ENCODE peak calls at places on chromosomes 4 and X, in seven cellular contexts. I, L, X, B, H, W and S are unnamed samples.

GRCh38 chr4:107665001-107665400 is 55.0 kb downstream of the PAPSS1 start:
- DNase-seq in I (no peak), L (no peak), X (peak; percentile 25), B (no peak), H (no peak), W (no peak), S (no peak)

GRCh38 chr4:25235401-25235800 is 1.6 kb downstream of the PI4K2B start:
- DNase-seq in I (no peak), L (no peak), X (no peak), B (no peak), H (no peak), W (no peak), S (no peak)

GRCh38 chr4:16001484-16001858 is 38.5 kb upstream of the FGFBP2 start:
- DNase-seq in I (peak; percentile 27), L (no peak), X (peak; percentile 80), B (peak; percentile 31), H (peak; percentile 33), W (peak; percentile 75), S (peak; percentile 64)

GRCh38 chr4:185912779-185913178 is 100.8 kb upstream of the SORBS2 start:
- DNase-seq in I (no peak), L (no peak), X (no peak), B (no peak), H (no peak), W (no peak), S (no peak)

GRCh38 chr4:118348886-118349285 is 3.9 kb downstream of the PRSS12 start:
- DNase-seq in I (no peak), L (no peak), X (no peak), B (no peak), H (no peak), W (no peak), S (no peak)

GRCh38 chr4:159273126-159273438 is 170.2 kb downstream of the RAPGEF2 start:
- DNase-seq in I (no peak), L (no peak), X (peak; percentile 86), B (no peak), H (no peak), W (no peak), S (peak; percentile 26)

GRCh38 chr4:187602339-187603092 is 393.1 kb upstream of the ZFP42 start:
- DNase-seq in I (no peak), L (no peak), X (peak; percentile 62), B (no peak), H (no peak), W (no peak), S (no peak)

GRCh38 chr4:33052241-33052640 is 2332.1 kb downstream of the PCDH7 start:
- DNase-seq in I (no peak), L (no peak), X (no peak), B (no peak), H (no peak), W (no peak), S (no peak)

GRCh38 chrX:3651272-3651671 is 62.2 kb downstream of the PRKX start:
- DNase-seq in I (no peak), L (no peak), X (peak; percentile 57), B (no peak), H (no peak), W (peak; percentile 34), S (no peak)

GRCh38 chr4:25969374-25969773 is 55.4 kb downstream of the SMIM20 start:
- DNase-seq in I (no peak), L (no peak), X (no peak), B (no peak), H (no peak), W (no peak), S (no peak)

GRCh38 chr4:23932186-23932585 is 42.3 kb upstream of the PPARGC1A start:
- DNase-seq in I (no peak), L (no peak), X (no peak), B (no peak), H (no peak), W (no peak), S (no peak)

GRCh38 chr4:81404294-81404693 is 67.4 kb downstream of the RASGEF1B start:
- DNase-seq in I (no peak), L (no peak), X (peak; percentile 26), B (no peak), H (no peak), W (no peak), S (no peak)

GRCh38 chr4:169604131-169604900 is 8.1 kb downstream of the NEK1 start:
- DNase-seq in I (no peak), L (no peak), X (peak; percentile 68), B (no peak), H (no peak), W (no peak), S (no peak)